ENCODE peak calls at places on chromosomes 7 and 10, in eight cellular contexts. E, C, H, I, U, X, Y and F are unnamed samples.

GRCh38 chr7:2122651-2123050 is 110.1 kb downstream of the MAD1L1 start:
- DNase-seq in E (no peak), C (no peak), H (no peak), I (no peak), U (no peak), X (no peak), Y (no peak), F (no peak)

GRCh38 chr10:94088926-94089381 is 95.2 kb downstream of the PLCE1 start:
- DNase-seq in E (no peak), C (peak; percentile 22), H (no peak), I (no peak), U (no peak), X (no peak), Y (peak; percentile 47), F (peak; percentile 38)

GRCh38 chr7:134660242-134660785 is 13.7 kb downstream of the BPGM start:
- DNase-seq in E (no peak), C (peak; percentile 22), H (no peak), I (no peak), U (no peak), X (no peak), Y (no peak), F (peak; percentile 24)

GRCh38 chr10:6199131-6199733 is 3.5 kb upstream of the PFKFB3 start:
- DNase-seq in E (no peak), C (no peak), H (no peak), I (no peak), U (peak; percentile 75), X (no peak), Y (no peak), F (no peak)

GRCh38 chr10:97010695-97011206 is 175.0 kb downstream of the SLIT1 start:
- DNase-seq in E (no peak), C (no peak), H (no peak), I (no peak), U (no peak), X (no peak), Y (no peak), F (no peak)

GRCh38 chr10:76723781-76724336 is 913.7 kb downstream of the KCNMA1 start:
- DNase-seq in E (no peak), C (no peak), H (no peak), I (peak; percentile 34), U (no peak), X (no peak), Y (no peak), F (no peak)

GRCh38 chr10:70956029-70956759 is 67.8 kb upstream of the PCBD1 start:
- DNase-seq in E (no peak), C (peak; percentile 14), H (peak; percentile 50), I (no peak), U (no peak), X (no peak), Y (no peak), F (no peak)

GRCh38 chr7:27175626-27176342 is 1.7 kb upstream of the HOXA10 start:
- DNase-seq in E (no peak), C (peak; percentile 85), H (no peak), I (no peak), U (no peak), X (no peak), Y (no peak), F (no peak)

GRCh38 chr7:132743974-132744373 is 167.7 kb upstream of the PLXNA4 start:
- DNase-seq in E (no peak), C (no peak), H (no peak), I (no peak), U (no peak), X (no peak), Y (no peak), F (no peak)

GRCh38 chr7:47291461-47292051 is 290.4 kb downstream of the TNS3 start:
- DNase-seq in E (no peak), C (peak; percentile 98), H (no peak), I (no peak), U (no peak), X (no peak), Y (peak; percentile 94), F (peak; percentile 98)

GRCh38 chr10:133127291-133128125 is 32.5 kb upstream of the KNDC1 start:
- DNase-seq in E (peak; percentile 43), C (no peak), H (peak; percentile 91), I (no peak), U (no peak), X (no peak), Y (no peak), F (no peak)

GRCh38 chr7:128459394-128459878 is 3.8 kb downstream of the HILPDA start:
- DNase-seq in E (peak; percentile 67), C (peak; percentile 69), H (peak; percentile 60), I (peak; percentile 55), U (peak; percentile 78), X (peak; percentile 39), Y (peak; percentile 78), F (peak; percentile 81)

GRCh38 chr7:136134503-136134902 is 157.3 kb upstream of the MTPN start:
- DNase-seq in E (no peak), C (peak; percentile 88), H (no peak), I (no peak), U (no peak), X (no peak), Y (peak; percentile 72), F (peak; percentile 73)

GRCh38 chr7:81902536-81902935 is 132.7 kb upstream of the HGF start:
- DNase-seq in E (no peak), C (no peak), H (no peak), I (no peak), U (no peak), X (no peak), Y (no peak), F (no peak)

GRCh38 chr10:122139627-122140151 is 131.4 kb upstream of the BTBD16 start:
- DNase-seq in E (no peak), C (no peak), H (no peak), I (no peak), U (no peak), X (no peak), Y (peak; percentile 64), F (peak; percentile 47)

GRCh38 chr7:19572566-19572965 is 136.3 kb downstream of the POLR1F start:
- DNase-seq in E (no peak), C (no peak), H (no peak), I (no peak), U (no peak), X (no peak), Y (no peak), F (peak; percentile 42)

GRCh38 chr10:13930123-13930522 is 343.4 kb downstream of the PRPF18 start:
- DNase-seq in E (no peak), C (no peak), H (no peak), I (no peak), U (no peak), X (no peak), Y (no peak), F (no peak)

GRCh38 chr7:83957333-83957732 is 237.3 kb downstream of the SEMA3A start:
- DNase-seq in E (no peak), C (no peak), H (no peak), I (no peak), U (no peak), X (no peak), Y (peak; percentile 22), F (peak; percentile 69)

GRCh38 chr7:1503816-1504775 is at the start of gene INTS1:
- DNase-seq in E (peak; percentile 91), C (peak; percentile 95), H (peak; percentile 93), I (peak; percentile 91), U (peak; percentile 93), X (peak; percentile 75), Y (peak; percentile 95), F (peak; percentile 90)

GRCh38 chr7:157558061-157558460 is 221.3 kb downstream of the DNAJB6 start:
- DNase-seq in E (no peak), C (no peak), H (no peak), I (no peak), U (no peak), X (no peak), Y (no peak), F (no peak)

GRCh38 chr7:36127075-36127740 is 25.8 kb upstream of the EEPD1 start:
- DNase-seq in E (no peak), C (no peak), H (peak; percentile 56), I (no peak), U (peak; percentile 41), X (no peak), Y (peak; percentile 68), F (peak; percentile 34)

GRCh38 chr10:91034042-91034441 is 113.2 kb upstream of the ANKRD1 start:
- DNase-seq in E (no peak), C (no peak), H (no peak), I (no peak), U (no peak), X (peak; percentile 3), Y (no peak), F (no peak)

GRCh38 chr7:159155410-159155809 is 10.7 kb upstream of the VIPR2 start:
- DNase-seq in E (no peak), C (no peak), H (no peak), I (no peak), U (no peak), X (no peak), Y (no peak), F (no peak)